ENCODE peak calls at places on chromosomes 1 and 21, in seven cellular contexts. H is stomach, X is GM23248, Y is lower lobe of right lung, P is right lobe of liver, D is esophagus muscularis mucosa, R is transverse colon. M is an unnamed sample.

GRCh38 chr21:27388835-27389234 is 421.9 kb upstream of the ADAMTS5 start:
- DNase-seq in H (no peak), X (no peak), Y (no peak), P (no peak), D (no peak), R (no peak), M (no peak)

GRCh38 chr1:10738125-10738746 is 58.2 kb downstream of the CASZ1 start:
- DNase-seq in H (peak), X (no peak), Y (peak), P (no peak), D (no peak), R (peak), M (peak)

GRCh38 chr21:41955516-41955915 is 1.7 kb upstream of the C2CD2 start:
- DNase-seq in H (no peak), X (no peak), Y (no peak), P (no peak), D (no peak), R (no peak), M (no peak)

GRCh38 chr1:48038273-48038767 is 41.1 kb upstream of the TRABD2B start:
- DNase-seq in H (no peak), X (no peak), Y (no peak), P (no peak), D (no peak), R (no peak), M (no peak)

GRCh38 chr1:232682248-232682647 is 52.3 kb upstream of the SIPA1L2 start:
- DNase-seq in H (peak), X (no peak), Y (no peak), P (peak), D (no peak), R (peak), M (no peak)

GRCh38 chr1:31413405-31414005 is 492 bp downstream of the SERINC2 start:
- DNase-seq in H (peak), X (peak), Y (peak), P (peak), D (no peak), R (peak), M (peak)

GRCh38 chr1:45913183-45913924 is 109.9 kb downstream of the MAST2 start:
- DNase-seq in H (no peak), X (peak), Y (no peak), P (no peak), D (no peak), R (peak), M (no peak)

GRCh38 chr1:147735423-147735822 is 25.0 kb downstream of the GJA5 start:
- DNase-seq in H (no peak), X (no peak), Y (no peak), P (no peak), D (peak), R (no peak), M (no peak)

GRCh38 chr1:32014937-32015363 is 1.3 kb downstream of the KHDRBS1 start:
- DNase-seq in H (no peak), X (peak), Y (no peak), P (no peak), D (no peak), R (no peak), M (no peak)

GRCh38 chr1:231684333-231685244 is 58.0 kb downstream of the DISC1 start:
- DNase-seq in H (peak), X (no peak), Y (no peak), P (no peak), D (no peak), R (peak), M (peak)

GRCh38 chr21:29433366-29434059 is 134.8 kb downstream of the BACH1 start:
- DNase-seq in H (no peak), X (peak), Y (no peak), P (no peak), D (no peak), R (no peak), M (no peak)

GRCh38 chr1:26408604-26409003 is 2.0 kb upstream of the LIN28A start:
- DNase-seq in H (peak), X (peak), Y (peak), P (peak), D (no peak), R (peak), M (peak)

GRCh38 chr1:145849356-145850165 is 4.1 kb downstream of the NUDT17 start:
- DNase-seq in H (no peak), X (peak), Y (no peak), P (no peak), D (no peak), R (no peak), M (no peak)

GRCh38 chr1:100353073-100353801 is 931 bp downstream of the CDC14A start:
- DNase-seq in H (peak), X (peak), Y (peak), P (peak), D (no peak), R (peak), M (no peak)

DNA sequence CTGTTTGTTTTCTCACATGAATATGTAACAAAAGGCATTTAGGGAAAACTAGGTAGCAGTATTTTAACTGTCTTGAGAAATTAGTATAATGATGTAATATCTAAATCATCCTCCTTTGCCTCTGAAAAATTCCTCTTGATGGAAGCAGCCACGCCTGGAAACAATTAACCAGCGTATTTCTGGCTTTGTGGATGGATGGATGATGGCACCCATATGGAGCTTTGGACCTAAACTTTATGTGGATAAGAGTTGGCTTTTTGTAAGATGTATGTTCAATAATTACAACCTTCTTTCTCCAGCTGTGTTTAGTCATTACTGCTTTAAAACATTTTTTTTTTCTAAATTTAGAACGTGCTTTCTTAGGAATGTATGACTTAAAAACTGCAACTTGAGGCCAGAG is 12.7 kb downstream of the CDCA8 start:
- DNase-seq in H (no peak), X (peak), Y (no peak), P (no peak), D (no peak), R (no peak), M (no peak)
- H3K4me3 ChIP-seq in H (no peak), X (peak), Y (no peak), P (no peak), D (no peak), R (no peak), M (no peak)

GRCh38 chr1:38865112-38865715 is 5.6 kb upstream of the RRAGC start:
- DNase-seq in H (no peak), X (no peak), Y (no peak), P (no peak), D (no peak), R (no peak), M (no peak)

GRCh38 chr1:38858833-38859560 is 575 bp downstream of the RRAGC start:
- DNase-seq in H (peak), X (peak), Y (peak), P (peak), D (peak), R (peak), M (peak)

GRCh38 chr1:38860464-38860816 is 868 bp upstream of the RRAGC start:
- DNase-seq in H (no peak), X (peak), Y (no peak), P (no peak), D (no peak), R (no peak), M (no peak)

DNA sequence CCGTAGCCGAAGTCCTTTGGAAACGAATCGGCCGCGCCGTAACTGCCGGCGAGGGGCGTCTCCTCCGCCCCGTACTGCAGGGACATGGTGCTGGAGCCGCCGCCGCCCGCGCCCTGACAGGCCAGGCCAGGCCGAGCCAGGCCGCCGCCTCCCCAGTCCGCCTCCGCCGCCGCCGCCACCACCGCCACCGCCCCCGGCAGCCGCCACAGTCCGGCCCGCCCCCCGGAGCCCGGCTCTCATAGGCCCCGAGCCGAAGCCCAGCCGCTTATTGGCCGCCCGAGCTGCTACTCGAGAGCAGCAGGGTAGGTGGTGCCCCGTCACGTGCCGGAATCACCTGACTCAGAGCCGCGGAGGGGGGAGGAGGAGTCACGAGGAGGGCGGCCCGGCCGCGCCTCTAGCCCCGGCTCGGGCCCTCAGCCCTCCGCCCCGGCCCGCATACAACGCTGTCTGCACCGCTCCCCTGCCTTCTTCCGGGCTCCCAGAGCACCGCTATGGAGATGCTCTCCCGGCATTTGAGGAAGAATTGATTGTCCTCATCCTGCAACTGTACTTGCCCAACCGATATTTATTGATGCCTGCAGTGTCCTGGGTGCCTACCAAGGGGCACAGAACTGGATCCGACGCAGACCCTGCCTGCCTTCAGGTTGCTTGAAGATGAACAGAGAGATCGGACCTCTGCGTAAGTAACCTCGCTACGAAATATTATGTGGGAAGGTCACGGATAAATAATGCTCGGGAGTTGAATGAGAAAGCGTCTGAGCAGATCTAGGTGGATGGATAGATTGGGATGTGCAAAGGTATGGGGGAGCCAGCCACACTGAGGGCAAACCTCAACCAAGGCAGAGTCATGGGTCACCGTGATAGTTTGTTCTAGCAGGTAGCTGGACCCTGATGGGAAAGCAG is at the start of gene RRAGC:
- DNase-seq in H (peak), X (peak), Y (peak), P (peak), D (peak), R (peak), M (peak)
- H3K27ac ChIP-seq in H (peak), X (peak), Y (peak), P (peak), D (peak), R (peak), M (peak)

DNA sequence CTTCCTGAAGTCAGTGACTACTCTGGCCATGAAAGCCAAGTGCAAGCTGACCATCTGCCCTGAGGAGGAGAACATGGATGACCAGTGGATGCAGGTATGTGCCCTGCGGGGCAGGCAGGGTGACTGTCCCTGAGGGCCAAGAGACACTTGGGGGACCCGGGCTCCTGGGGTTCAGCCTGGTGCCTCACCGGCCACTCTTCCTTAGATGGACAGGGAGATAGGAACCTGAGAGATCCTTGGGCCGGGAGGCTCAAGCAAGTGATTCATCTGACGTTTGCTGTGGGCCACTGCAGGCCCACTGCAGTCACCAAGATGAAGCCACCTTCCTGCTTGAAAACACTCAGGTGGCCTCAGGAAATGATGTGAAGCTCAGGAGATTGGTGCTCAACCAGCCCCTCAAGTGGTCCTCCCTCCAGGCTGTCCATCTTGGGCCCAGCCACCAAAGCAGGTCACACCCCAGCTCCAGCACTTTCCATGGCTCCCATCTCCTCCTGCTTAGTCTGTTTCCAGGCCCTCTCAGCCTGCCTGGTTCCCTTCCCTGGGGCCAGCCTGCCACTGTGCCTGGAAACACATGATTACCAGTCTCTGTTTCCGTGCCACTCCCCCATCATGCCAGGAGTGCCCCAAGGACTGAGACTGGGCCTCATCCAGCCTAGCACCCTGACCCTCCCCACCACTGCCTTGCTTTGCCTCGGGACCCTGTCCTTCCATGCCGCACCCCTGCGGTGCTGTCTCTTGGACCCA is 25.8 kb upstream of the PADI6 start:
- DNase-seq in H (no peak), X (no peak), Y (no peak), P (no peak), D (no peak), R (no peak), M (no peak)
- H3K4me3 ChIP-seq in H (no peak), X (no peak), Y (no peak), P (no peak), D (no peak), R (no peak), M (no peak)

GRCh38 chr1:111140680-111140967 is 601 bp downstream of the CEPT1 start:
- DNase-seq in H (peak), X (peak), Y (no peak), P (no peak), D (no peak), R (peak), M (no peak)
- H3K27ac ChIP-seq in H (peak), X (peak), Y (peak), P (peak), D (peak), R (peak), M (peak)